ENCODE peak calls at places on chromosome 22, in eight cellular contexts. X, V, C, T, G, D, U and F are unnamed samples.

GRCh38 chr22:36027579-36027959 is 1.1 kb downstream of the RBFOX2 start:
- DNase-seq in V (no peak), T (no peak), C (no peak), X (no peak), U (no peak), D (no peak), G (no peak), F (no peak)

GRCh38 chr22:30841264-30841663 is 127.3 kb downstream of the MORC2 start:
- DNase-seq in C (no peak), G (no peak), X (no peak), V (peak; percentile 40), U (no peak), D (no peak), T (no peak), F (no peak)

GRCh38 chr22:20956258-20957117 is 10.6 kb upstream of the AIFM3 start:
- DNase-seq in G (peak; percentile 9), C (no peak), X (no peak), D (no peak), U (peak; percentile 17), V (peak; percentile 50), T (peak; percentile 87), F (no peak)

GRCh38 chr22:21937821-21938070 is 14.9 kb downstream of the PPM1F start:
- DNase-seq in G (no peak), T (no peak), C (no peak), U (peak; percentile 84), X (peak; percentile 68), D (no peak), V (no peak), F (peak; percentile 87)

GRCh38 chr22:37048133-37048532 is 3.4 kb upstream of the KCTD17 start:
- DNase-seq in U (no peak), T (peak; percentile 40), G (no peak), C (no peak), D (no peak), V (no peak), X (peak; percentile 2), F (no peak)

GRCh38 chr22:41660416-41660815 is 28.3 kb downstream of the SNU13 start:
- DNase-seq in C (peak; percentile 76), G (no peak), D (no peak), V (no peak), T (no peak), X (no peak), U (no peak), F (no peak)

GRCh38 chr22:33785283-33785991 is 134.8 kb downstream of the LARGE1 start:
- DNase-seq in G (peak; percentile 66), X (no peak), U (peak; percentile 62), T (no peak), V (peak; percentile 51), C (no peak), D (no peak), F (peak; percentile 58)

GRCh38 chr22:22201185-22201924 is 43.2 kb upstream of the VPREB1 start:
- DNase-seq in U (no peak), C (no peak), G (no peak), T (peak; percentile 78), D (peak; percentile 48), X (peak; percentile 50), V (no peak), F (no peak)

GRCh38 chr22:35328472-35328885 is 28.8 kb downstream of the TOM1 start:
- DNase-seq in X (no peak), C (peak; percentile 89), V (no peak), D (peak; percentile 90), T (no peak), U (no peak), G (no peak), F (no peak)

GRCh38 chr22:31504282-31504681 is 7.9 kb downstream of the SFI1 start:
- DNase-seq in V (peak; percentile 31), C (no peak), D (no peak), T (no peak), X (no peak), U (peak; percentile 56), G (no peak), F (peak; percentile 19)

GRCh38 chr22:36658900-36659299 is 44.7 kb downstream of the CACNG2 start:
- DNase-seq in G (no peak), C (no peak), U (peak; percentile 35), V (peak; percentile 6), X (no peak), D (no peak), T (no peak), F (no peak)

GRCh38 chr22:37749831-37750595 is 53.2 kb downstream of the TRIOBP start:
- DNase-seq in C (peak; percentile 88), U (peak; percentile 61), G (peak; percentile 61), X (no peak), D (no peak), V (peak; percentile 50), T (no peak), F (no peak)

GRCh38 chr22:41603873-41604332 is 14.3 kb upstream of the PMM1 start:
- DNase-seq in G (no peak), X (no peak), U (no peak), D (no peak), V (no peak), T (no peak), C (no peak), F (no peak)

GRCh38 chr22:37309221-37310074 is 27.1 kb downstream of the CYTH4 start:
- DNase-seq in G (no peak), D (no peak), C (no peak), X (no peak), U (no peak), V (no peak), T (no peak), F (no peak)

GRCh38 chr22:39254789-39255298 is 10.1 kb upstream of the PDGFB start:
- DNase-seq in G (peak; percentile 48), T (no peak), C (no peak), V (no peak), X (no peak), U (peak; percentile 47), D (no peak), F (no peak)

GRCh38 chr22:44281706-44282637 is 30.8 kb downstream of the SHISAL1 start:
- DNase-seq in C (peak; percentile 59), V (no peak), D (no peak), U (no peak), X (no peak), G (no peak), T (no peak), F (no peak)

GRCh38 chr22:19448076-19448607 is 631 bp upstream of the C22orf39 start:
- DNase-seq in V (peak; percentile 86), D (peak; percentile 28), G (peak; percentile 51), X (no peak), C (peak; percentile 81), T (peak; percentile 60), U (peak; percentile 48), F (no peak)

GRCh38 chr22:30195245-30196140 is 51.1 kb downstream of the LIF start:
- DNase-seq in D (no peak), G (peak; percentile 58), U (no peak), T (no peak), X (no peak), V (peak; percentile 21), C (no peak), F (no peak)

GRCh38 chr22:31969789-31970489 is 25.6 kb downstream of the YWHAH start:
- DNase-seq in D (peak; percentile 80), U (peak; percentile 38), G (peak; percentile 49), C (peak; percentile 84), V (peak; percentile 77), X (peak; percentile 25), T (peak; percentile 95), F (no peak)

GRCh38 chr22:19665784-19666662 is 48.3 kb upstream of the SEPTIN5 start:
- DNase-seq in C (peak; percentile 37), U (no peak), T (no peak), G (no peak), D (no peak), V (no peak), X (no peak), F (no peak)

GRCh38 chr22:43039800-43040199 is 24.9 kb upstream of the PACSIN2 start:
- DNase-seq in G (no peak), T (no peak), C (no peak), U (no peak), D (no peak), X (no peak), V (no peak), F (no peak)
- H3K4me3 ChIP-seq in G (no peak overlapping the region), T (no peak overlapping the region), C (no peak overlapping the region), U (no peak overlapping the region), D (no peak overlapping the region), X (no peak overlapping the region), V (no peak overlapping the region), F (no peak overlapping the region)

DNA sequence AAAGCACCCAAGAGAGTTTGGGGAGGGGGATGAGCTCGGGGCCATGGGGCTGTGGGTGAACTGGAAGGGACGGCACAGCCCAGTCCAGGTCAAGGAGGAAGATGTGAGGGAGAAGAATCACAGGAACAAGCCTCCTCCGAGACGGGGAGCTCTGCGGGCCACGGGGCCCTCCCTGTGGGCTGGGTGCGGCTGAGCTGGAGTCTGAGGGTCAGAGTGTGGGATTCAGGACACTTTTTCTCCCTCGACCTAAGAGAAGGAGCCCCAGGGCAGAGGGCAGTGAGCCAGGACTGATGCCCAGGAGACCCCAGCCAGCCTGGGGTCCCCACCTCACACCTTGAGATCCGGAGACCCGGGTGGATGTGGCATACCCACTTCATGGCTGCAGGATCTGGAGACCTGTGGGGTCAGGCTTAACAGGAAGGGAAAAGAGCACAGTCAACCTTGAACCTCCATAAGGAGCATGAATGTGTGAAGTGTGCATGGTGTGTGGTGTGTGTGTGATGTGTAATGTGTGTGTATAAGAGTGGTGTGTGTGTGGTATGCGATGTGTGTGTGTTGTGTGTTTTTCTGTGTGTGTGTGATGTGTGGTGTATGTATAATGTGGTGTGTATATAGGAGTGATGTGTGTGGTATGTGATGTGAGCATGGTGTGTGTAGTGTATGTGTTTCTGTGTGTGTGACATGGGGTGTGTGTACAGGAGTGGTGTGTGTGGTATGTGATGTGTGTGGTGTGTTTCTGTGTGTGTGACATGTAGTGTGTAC is 504.6 kb downstream of the BRD1 start:
- DNase-seq in X (no peak), U (no peak), V (no peak), T (no peak), D (peak; percentile 13), G (no peak), C (peak; percentile 25), F (no peak)
- H3K27me3 ChIP-seq in X (peaks cover 33% of the 10 kb centered on the region), U (no peaks in the 10 kb centered on the region), V (peaks cover 3% of the 10 kb centered on the region), T (no peaks in the 10 kb centered on the region), D (no peaks in the 10 kb centered on the region), G (no peaks in the 10 kb centered on the region), C (peaks cover 10% of the 10 kb centered on the region), F (no peaks in the 10 kb centered on the region)

GRCh38 chr22:27825174-27825573 is 23.6 kb upstream of the MN1 start:
- DNase-seq in D (no peak), X (no peak), U (no peak), C (no peak), V (no peak), G (no peak), T (peak; percentile 66), F (no peak)
- TF ChIP-seq CTCF in D (no peak), X (no peak), U (peak; percentile 31), C (no peak), V (peak; percentile 29), G (peak; percentile 67), T (peak; percentile 83), F (peak; percentile 37)

GRCh38 chr22:46776486-46776826 is 14.0 kb downstream of the TBC1D22A start:
- DNase-seq in D (no peak), X (no peak), V (no peak), T (no peak), C (no peak), G (no peak), U (no peak), F (no peak)
- H3K4me3 ChIP-seq in D (no peak overlapping the region), X (no peak overlapping the region), V (no peak overlapping the region), T (no peak overlapping the region), C (no peak overlapping the region), G (no peak overlapping the region), U (no peak overlapping the region), F (no peak overlapping the region)